ENCODE peak calls at places on chromosomes 13 and 19, in six cellular contexts. F is body of pancreas, B is astrocyte, D is Calu3, U is fibroblast of pulmonary artery, K is uterus. S is an unnamed sample.

GRCh38 chr19:39917561-39918182 is 16.8 kb downstream of the FCGBP start:
- DNase-seq in F (no peak), B (no peak), D (no peak), U (no peak), K (no peak), S (no peak)

GRCh38 chr19:1082165-1082927 is 12.8 kb downstream of the POLR2E start:
- DNase-seq in F (peak), B (no peak), D (no peak), U (no peak), K (no peak), S (no peak)

GRCh38 chr19:30136591-30136990 is 194.6 kb downstream of the URI1 start:
- DNase-seq in F (no peak), B (no peak), D (no peak), U (no peak), K (no peak), S (no peak)

GRCh38 chr19:18097993-18098890 is 664 bp downstream of the MAST3 start:
- DNase-seq in F (no peak), B (no peak), D (no peak), U (no peak), K (no peak), S (no peak)

GRCh38 chr19:50359432-50359818 is 6.0 kb downstream of the NAPSA start:
- DNase-seq in F (no peak), B (no peak), D (no peak), U (no peak), K (no peak), S (no peak)

GRCh38 chr13:48775804-48776203 is 122.1 kb downstream of the CYSLTR2 start:
- DNase-seq in F (no peak), B (peak), D (no peak), U (peak), K (no peak), S (peak)

GRCh38 chr19:38869160-38869835 is 8.8 kb downstream of the RINL start:
- DNase-seq in F (peak), B (no peak), D (no peak), U (no peak), K (no peak), S (no peak)

GRCh38 chr13:111342716-111343115 is 22.3 kb downstream of the TEX29 start:
- DNase-seq in F (no peak), B (no peak), D (no peak), U (no peak), K (no peak), S (no peak)

GRCh38 chr19:28377077-28377476 is 835.9 kb downstream of the UQCRFS1 start:
- DNase-seq in F (no peak), B (no peak), D (peak), U (peak), K (no peak), S (no peak)

GRCh38 chr19:6723108-6723618 is 2.7 kb upstream of the C3 start:
- DNase-seq in F (peak), B (peak), D (peak), U (peak), K (peak), S (no peak)

GRCh38 chr13:29925457-29925856 is 75.0 kb upstream of the UBL3 start:
- DNase-seq in F (peak), B (peak), D (peak), U (peak), K (peak), S (peak)

GRCh38 chr19:38642176-38642575 is 5.3 kb upstream of the ACTN4 start:
- DNase-seq in F (no peak), B (no peak), D (no peak), U (no peak), K (no peak), S (no peak)

GRCh38 chr19:13881692-13882418 is 4.9 kb downstream of the NANOS3 start:
- DNase-seq in F (no peak), B (peak), D (no peak), U (no peak), K (no peak), S (peak)

GRCh38 chr13:110363009-110363408 is 55.9 kb downstream of the COL4A2 start:
- DNase-seq in F (no peak), B (no peak), D (no peak), U (no peak), K (no peak), S (no peak)

GRCh38 chr13:78978381-78978998 is 319.5 kb upstream of the OBI1 start:
- DNase-seq in F (peak), B (peak), D (peak), U (peak), K (peak), S (peak)

GRCh38 chr13:75365724-75366173 is 116.2 kb downstream of the TBC1D4 start:
- DNase-seq in F (no peak), B (peak), D (no peak), U (peak), K (no peak), S (peak)

GRCh38 chr19:53511357-53511756 is 26.6 kb upstream of the ZNF331 start:
- DNase-seq in F (no peak), B (no peak), D (no peak), U (no peak), K (no peak), S (no peak)

GRCh38 chr19:52648336-52648990 is 10.3 kb upstream of the ZNF83 start:
- DNase-seq in F (no peak), B (peak), D (no peak), U (peak), K (no peak), S (peak)

GRCh38 chr13:99959538-99960230 is 11.9 kb downstream of the ZIC5 start:
- DNase-seq in F (no peak), B (no peak), D (no peak), U (no peak), K (no peak), S (no peak)

GRCh38 chr13:23956106-23956505 is 58.8 kb upstream of the C1QTNF9B start:
- DNase-seq in F (no peak), B (peak), D (peak), U (peak), K (no peak), S (peak)

DNA sequence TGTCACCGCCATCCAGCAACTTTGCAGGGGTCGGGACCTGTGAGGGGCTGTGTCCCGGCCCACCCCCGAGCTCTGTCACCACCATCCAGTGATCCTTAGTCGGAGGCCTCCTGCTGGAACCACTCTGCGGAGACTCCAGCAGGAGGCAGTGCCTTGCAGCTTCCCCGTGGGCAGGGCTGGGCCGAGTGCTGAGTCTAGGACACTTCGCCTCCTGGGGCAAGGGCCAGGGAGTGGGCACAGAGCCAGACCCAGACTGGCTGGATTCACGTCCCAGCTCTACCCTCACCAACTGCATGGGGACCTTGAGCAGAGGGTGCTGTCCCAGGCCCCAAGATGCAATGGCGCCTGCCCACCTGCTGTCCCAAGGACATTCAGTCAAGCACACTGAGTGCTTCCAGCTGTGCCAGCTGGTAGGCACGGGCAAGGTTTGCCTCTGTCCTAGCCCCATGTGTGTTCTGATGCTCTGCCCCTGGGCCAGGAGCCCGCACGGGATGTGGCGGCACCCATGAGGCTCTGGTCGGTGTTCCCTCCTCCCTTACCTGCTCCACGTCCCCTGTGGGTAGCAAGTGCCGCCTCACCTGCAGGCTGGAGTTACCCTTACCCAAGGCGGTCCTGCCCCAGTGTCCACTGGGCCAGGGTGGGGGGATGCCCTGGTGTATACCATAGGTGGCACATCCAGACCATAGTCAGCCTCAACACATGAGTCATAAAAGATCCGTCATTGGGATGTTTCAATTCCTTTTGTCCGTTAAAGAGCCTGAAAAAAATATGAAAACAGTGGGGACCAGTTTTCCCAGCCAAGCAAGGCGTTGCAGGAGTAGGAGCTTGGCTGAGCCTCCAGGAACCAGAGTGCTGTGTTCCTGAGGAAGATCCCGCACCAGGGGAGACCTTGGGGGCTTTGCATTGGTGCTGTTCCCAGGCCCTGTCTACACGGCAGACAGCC is 7.4 kb downstream of the FZR1 start:
- DNase-seq in F (peak), B (no peak), D (no peak), U (no peak), K (no peak), S (no peak)
- TF ChIP-seq CTCF in F (no peak), B (no peak), D (no peak), U (no peak), K (no peak), S (no peak)

GRCh38 chr13:22897571-22898314 is 283.0 kb upstream of the SGCG start:
- DNase-seq in F (no peak), B (no peak), D (no peak), U (no peak), K (no peak), S (no peak)

GRCh38 chr13:22893777-22894176 is 287.0 kb upstream of the SGCG start:
- DNase-seq in F (no peak), B (no peak), D (no peak), U (no peak), K (no peak), S (no peak)

GRCh38 chr13:22893149-22893548 is 287.6 kb upstream of the SGCG start:
- DNase-seq in F (no peak), B (no peak), D (no peak), U (no peak), K (no peak), S (no peak)
- TF ChIP-seq CTCF in F (no peak), B (no peak), D (no peak), U (no peak), K (no peak), S (no peak)

GRCh38 chr19:42325896-42326771 is 699 bp downstream of the MEGF8 start:
- DNase-seq in F (no peak), B (no peak), D (peak), U (no peak), K (no peak), S (no peak)
- TF ChIP-seq CTCF in F (peak), B (no peak), D (peak), U (no peak), K (no peak), S (peak)

DNA sequence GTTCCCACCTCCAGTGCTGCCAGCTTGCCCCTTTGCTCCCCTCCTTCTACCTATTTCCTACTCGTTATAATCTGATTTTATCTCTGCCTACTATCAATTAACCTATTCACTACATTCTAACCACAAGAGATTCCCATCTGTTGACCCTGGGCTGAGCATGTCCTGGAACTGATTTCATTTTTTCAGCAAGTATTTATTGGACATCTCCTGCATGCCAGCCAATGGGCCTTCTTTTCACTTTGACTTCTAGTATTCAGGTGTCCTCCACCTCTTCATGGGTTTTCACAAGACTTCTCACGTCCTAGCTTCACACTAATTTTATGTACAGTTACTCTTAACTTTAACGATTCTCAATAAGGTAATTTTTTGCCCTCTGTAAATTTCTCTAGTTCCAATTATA is 282.7 kb upstream of the KLHL1 start:
- DNase-seq in F (no peak), B (no peak), D (no peak), U (no peak), K (no peak), S (no peak)
- TF ChIP-seq CTCF in F (no peak), B (no peak), D (no peak), U (no peak), K (no peak), S (no peak)

DNA sequence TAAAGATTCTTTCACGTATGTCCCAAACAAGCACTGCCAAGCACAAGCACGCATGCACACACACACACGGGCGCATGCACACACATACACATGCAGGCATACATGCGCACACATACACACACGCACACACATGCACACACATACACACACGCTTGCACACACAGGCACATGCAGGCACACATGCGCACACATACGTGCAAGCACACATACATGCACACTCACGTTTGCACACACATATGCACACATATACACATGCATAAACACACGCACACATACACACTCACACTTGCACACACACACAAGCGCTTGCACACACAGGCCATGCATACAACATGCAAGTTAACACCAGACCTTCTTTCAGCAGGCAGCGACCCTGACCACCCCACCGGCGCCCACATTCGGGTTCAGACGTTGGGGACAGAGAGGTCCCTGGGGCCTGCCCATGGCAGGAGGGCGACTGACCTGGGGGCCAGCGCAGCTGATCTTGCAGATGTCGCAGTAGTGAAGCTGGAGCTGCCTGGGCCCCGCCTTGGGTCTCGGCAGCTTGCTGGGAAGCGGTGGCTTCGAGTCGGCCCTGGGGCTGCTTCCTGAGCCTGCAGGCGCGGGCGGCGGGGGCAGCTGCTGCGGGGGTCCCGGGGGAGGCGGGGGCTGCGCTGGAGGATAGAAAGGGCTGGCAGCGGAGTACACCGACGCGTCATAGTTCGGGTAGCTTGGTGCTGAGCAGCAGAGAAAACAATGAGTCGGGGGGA is 37.8 kb downstream of the ZFR2 start:
- DNase-seq in F (no peak), B (no peak), D (no peak), U (no peak), K (no peak), S (no peak)
- TF ChIP-seq CTCF in F (no peak), B (no peak), D (no peak), U (no peak), K (no peak), S (no peak)

GRCh38 chr13:108955741-108956140 is 326.3 kb downstream of the MYO16 start:
- DNase-seq in F (no peak), B (no peak), D (no peak), U (no peak), K (no peak), S (no peak)

GRCh38 chr13:108960006-108960405 is 330.6 kb downstream of the MYO16 start:
- DNase-seq in F (no peak), B (no peak), D (no peak), U (no peak), K (no peak), S (no peak)

GRCh38 chr13:108957369-108958012 is 328.1 kb downstream of the MYO16 start:
- DNase-seq in F (no peak), B (peak), D (peak), U (peak), K (peak), S (peak)

GRCh38 chr13:108959254-108959653 is 329.8 kb downstream of the MYO16 start:
- DNase-seq in F (no peak), B (peak), D (no peak), U (peak), K (no peak), S (no peak)

DNA sequence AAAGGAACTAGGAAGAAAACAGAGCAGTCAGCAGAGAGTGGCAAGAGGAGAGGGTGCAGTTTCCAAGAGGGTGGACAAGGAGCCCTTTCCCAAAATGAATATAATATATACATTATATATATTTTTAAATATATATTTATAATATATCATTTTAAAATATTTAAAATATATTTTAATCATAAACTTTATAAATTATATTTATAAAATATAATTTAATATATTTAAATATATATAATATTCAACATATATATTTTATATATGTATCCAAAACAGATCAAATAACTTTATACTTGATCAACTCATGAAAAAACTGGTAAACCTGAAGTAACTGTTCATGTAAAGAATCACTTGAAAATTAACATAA is 328.6 kb downstream of the MYO16 start:
- DNase-seq in F (no peak), B (no peak), D (no peak), U (no peak), K (no peak), S (no peak)
- TF ChIP-seq CTCF in F (no peak), B (no peak), D (no peak), U (no peak), K (no peak), S (no peak)

DNA sequence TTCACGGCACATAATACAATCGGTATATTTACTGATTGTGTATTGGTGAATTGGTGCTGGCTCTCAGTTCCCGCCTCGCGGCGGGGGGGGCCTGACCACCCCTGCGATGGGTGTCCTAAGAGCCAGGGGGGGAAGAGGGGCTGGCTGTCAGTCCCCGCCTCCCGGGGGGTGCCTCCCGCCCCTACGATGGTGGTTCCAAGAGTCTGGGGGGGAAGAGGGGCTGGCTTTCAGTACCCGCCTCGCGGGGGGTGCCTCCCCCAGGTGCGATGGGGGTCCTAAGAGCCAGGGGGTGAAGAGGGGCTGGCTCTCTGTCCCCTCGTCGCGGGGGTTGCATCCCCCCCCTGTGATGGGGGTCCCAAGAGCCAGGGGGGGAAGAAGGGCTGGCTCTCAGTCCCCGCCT is 2321.8 kb upstream of the PCDH20 start:
- DNase-seq in F (no peak), B (no peak), D (no peak), U (no peak), K (no peak), S (no peak)
- TF ChIP-seq CTCF in F (no peak), B (no peak), D (no peak), U (no peak), K (no peak), S (no peak)

DNA sequence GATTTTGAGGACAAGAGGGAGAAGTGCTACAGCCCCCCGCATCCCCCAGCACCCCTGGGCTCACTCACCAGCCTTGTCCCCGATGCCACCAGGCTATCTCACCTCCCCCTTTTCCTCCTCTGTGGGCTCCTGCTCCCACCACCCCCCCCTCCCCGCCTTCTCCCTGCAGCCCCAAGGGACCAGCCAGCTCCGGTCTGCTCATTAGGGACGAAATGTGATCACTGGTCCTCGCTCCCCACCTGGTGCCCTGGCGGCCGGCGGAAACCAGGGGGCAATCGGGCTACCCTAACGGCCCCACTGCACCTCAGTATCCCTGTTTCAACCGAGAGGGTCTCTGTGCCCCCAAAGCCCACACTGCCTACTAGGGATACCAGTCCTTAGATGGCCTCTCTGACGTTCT is 2.7 kb downstream of the GPR4 start:
- DNase-seq in F (no peak), B (no peak), D (no peak), U (no peak), K (no peak), S (no peak)
- TF ChIP-seq CTCF in F (no peak), B (no peak), D (no peak), U (no peak), K (no peak), S (no peak)